ENCODE peak calls at places on chromosomes 4 and X, in seven cellular contexts. Q is cardiac fibroblast; M is astrocyte of the spinal cord; K is GM23338; A is GM12865; R is fibroblast of mammary gland; J is activated CD8-positive, alpha-beta T cell treated with anti-CD3 and anti-CD28 coated beads for 36 hours. V is an unnamed sample.

GRCh38 chrX:140360284-140360683 is 144.6 kb downstream of the SOX3 start:
- DNase-seq in A (no peak), K (no peak), R (no peak), M (no peak), J (no peak), Q (no peak), V (no peak)

GRCh38 chr4:20062054-20062453 is 189.7 kb upstream of the SLIT2 start:
- DNase-seq in A (no peak), K (no peak), Q (peak), J (no peak), R (no peak), M (no peak), V (no peak)

GRCh38 chr4:59200992-59201391 is 1999.1 kb upstream of the ADGRL3 start:
- DNase-seq in Q (no peak), A (no peak), J (no peak), R (no peak), K (no peak), M (no peak), V (no peak)

GRCh38 chrX:48972214-48973164 is 845 bp upstream of the KCND1 start:
- DNase-seq in A (peak), R (peak), K (peak), J (peak), M (peak), Q (peak), V (peak)

GRCh38 chrX:32392655-32393054 is 818.7 kb downstream of the DMD start:
- DNase-seq in J (no peak), K (no peak), R (no peak), Q (no peak), A (no peak), M (no peak), V (no peak)

GRCh38 chr4:135073389-135073788 is 871.8 kb upstream of the PABPC4L start:
- DNase-seq in J (no peak), Q (no peak), M (no peak), A (no peak), K (no peak), R (no peak), V (no peak)

GRCh38 chr4:138262058-138262838 is 20.1 kb upstream of the SLC7A11 start:
- DNase-seq in R (no peak), Q (no peak), K (no peak), A (no peak), M (no peak), J (no peak), V (no peak)

GRCh38 chr4:148539387-148539786 is 97.2 kb upstream of the NR3C2 start:
- DNase-seq in J (no peak), K (peak), A (no peak), R (no peak), M (no peak), Q (no peak), V (no peak)

GRCh38 chr4:165784672-165785071 is 88.4 kb upstream of the TLL1 start:
- DNase-seq in R (peak), J (no peak), Q (peak), K (no peak), M (peak), A (no peak), V (no peak)

GRCh38 chr4:37685726-37686372 is 327 bp downstream of the RELL1 start:
- DNase-seq in M (peak), R (no peak), Q (peak), J (peak), K (peak), A (peak), V (peak)

GRCh38 chr4:81723927-81724587 is 252.3 kb upstream of the RASGEF1B start:
- DNase-seq in K (no peak), A (peak), J (peak), R (peak), Q (peak), M (peak), V (no peak)

GRCh38 chrX:13373807-13374187 is 53.9 kb upstream of the ATXN3L start:
- DNase-seq in K (no peak), Q (peak), R (peak), J (no peak), A (no peak), M (peak), V (no peak)

GRCh38 chrX:71166461-71166860 is 21.8 kb downstream of the NLGN3 start:
- DNase-seq in R (no peak), J (no peak), K (no peak), A (no peak), Q (no peak), M (no peak), V (no peak)

GRCh38 chr4:41209187-41209586 is 5.2 kb downstream of the APBB2 start:
- DNase-seq in K (no peak), M (no peak), A (no peak), Q (peak), R (peak), J (no peak), V (no peak)

GRCh38 chr4:5800496-5800895 is 89.5 kb downstream of the EVC start:
- DNase-seq in J (no peak), R (no peak), M (no peak), K (no peak), Q (no peak), A (no peak), V (no peak)

GRCh38 chr4:106323119-106323518 is 6.8 kb downstream of the AIMP1 start:
- DNase-seq in J (no peak), A (no peak), K (no peak), Q (no peak), R (no peak), M (no peak), V (no peak)

GRCh38 chr4:90621080-90621479 is 493.9 kb downstream of the CCSER1 start:
- DNase-seq in R (no peak), A (no peak), K (no peak), M (no peak), J (no peak), Q (no peak), V (no peak)

GRCh38 chr4:41658106-41658505 is 90.4 kb downstream of the PHOX2B start:
- DNase-seq in M (no peak), Q (no peak), R (no peak), A (no peak), J (no peak), K (peak), V (no peak)

GRCh38 chr4:91064157-91064853 is 937.1 kb downstream of the CCSER1 start:
- DNase-seq in M (peak), K (peak), J (no peak), A (no peak), R (no peak), Q (peak), V (no peak)

GRCh38 chrX:133838761-133839676 is 146.4 kb downstream of the GPC3 start:
- DNase-seq in J (peak), M (peak), A (peak), Q (peak), K (peak), R (peak), V (peak)

GRCh38 chr4:18441676-18442075 is 420.1 kb upstream of the LCORL start:
- DNase-seq in M (no peak), Q (no peak), A (no peak), K (no peak), J (no peak), R (no peak), V (no peak)

GRCh38 chr4:56321246-56321645 is 66.0 kb downstream of the AASDH start:
- DNase-seq in Q (peak), J (no peak), K (no peak), M (no peak), A (no peak), R (peak), V (no peak)

GRCh38 chr4:142021181-142021580 is 384.8 kb downstream of the IL15 start:
- DNase-seq in Q (no peak), M (no peak), R (no peak), K (no peak), A (no peak), J (no peak), V (no peak)

GRCh38 chr4:108743021-108743420 is 19.8 kb downstream of the ETNPPL start:
- DNase-seq in K (peak), Q (no peak), J (no peak), R (no peak), M (no peak), A (no peak), V (no peak)

GRCh38 chrX:103716967-103717366 is 6.3 kb downstream of the TMEM31 start:
- DNase-seq in J (no peak), K (no peak), R (peak), M (peak), A (no peak), Q (peak), V (no peak)

GRCh38 chr4:72983706-72984105 is 85.8 kb downstream of the COX18 start:
- DNase-seq in Q (no peak), R (no peak), M (no peak), J (no peak), K (peak), A (no peak), V (no peak)

GRCh38 chrX:53073115-53073581 is 9.0 kb upstream of the TSPYL2 start:
- DNase-seq in K (peak), A (no peak), Q (no peak), J (no peak), M (no peak), R (no peak), V (no peak)

GRCh38 chr4:134632056-134632455 is 430.5 kb upstream of the PABPC4L start:
- DNase-seq in R (no peak), J (no peak), K (no peak), Q (no peak), A (no peak), M (peak), V (no peak)

DNA sequence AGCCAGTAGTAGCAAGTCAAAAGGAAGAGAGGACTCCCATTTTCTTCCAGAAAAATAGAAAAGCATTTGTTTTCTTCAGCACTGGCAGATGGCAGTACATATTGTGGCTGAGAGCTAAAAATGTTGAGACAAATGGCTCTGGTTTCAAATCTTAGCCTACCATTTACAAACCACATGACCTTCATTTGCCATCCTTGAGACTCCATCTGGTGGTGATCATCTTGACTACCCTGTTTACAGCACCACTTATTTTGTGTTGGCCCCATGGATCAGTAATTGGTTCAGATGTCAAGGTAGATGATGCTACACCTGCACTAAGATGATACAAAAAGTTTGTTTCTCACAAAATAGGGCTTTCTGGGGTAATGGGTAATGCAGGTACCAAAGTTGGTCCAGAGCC is 951.8 kb upstream of the IGFBP7 start:
- DNase-seq in M (no peak), A (peak), R (no peak), J (no peak), Q (no peak), K (peak), V (no peak)
- TF ChIP-seq CTCF in M (no peak), A (peak), R (no peak), J (no peak), Q (no peak), K (peak), V (no peak)

GRCh38 chr4:182310316-182310715 is 67.1 kb downstream of the TENM3 start:
- DNase-seq in K (no peak), M (no peak), J (no peak), R (peak), Q (no peak), A (no peak), V (no peak)

GRCh38 chr4:182309877-182310276 is 66.7 kb downstream of the TENM3 start:
- DNase-seq in J (no peak), Q (no peak), K (no peak), M (no peak), R (no peak), A (no peak), V (no peak)

GRCh38 chr4:182303847-182304246 is 60.6 kb downstream of the TENM3 start:
- DNase-seq in K (no peak), Q (no peak), R (no peak), M (no peak), A (no peak), J (no peak), V (no peak)

GRCh38 chr4:182307746-182308145 is 64.5 kb downstream of the TENM3 start:
- DNase-seq in A (no peak), K (no peak), R (peak), Q (peak), M (peak), J (no peak), V (no peak)

GRCh38 chr4:182306792-182307507 is 63.7 kb downstream of the TENM3 start:
- DNase-seq in A (peak), R (peak), M (peak), J (no peak), K (no peak), Q (peak), V (no peak)
- TF ChIP-seq CTCF in A (no peak), R (peak), M (peak), J (no peak), K (no peak), Q (no peak), V (no peak)

GRCh38 chr4:152784490-152785195 is 4.9 kb downstream of the ARFIP1 start:
- DNase-seq in A (no peak), Q (peak), K (peak), M (peak), J (no peak), R (peak), V (no peak)
- TF ChIP-seq CTCF in A (no peak), Q (peak), K (peak), M (peak), J (no peak), R (peak), V (no peak)

GRCh38 chr4:139617702-139618490 is 47.7 kb upstream of the MGST2 start:
- DNase-seq in Q (no peak), R (no peak), A (peak), K (peak), J (no peak), M (no peak), V (no peak)
- TF ChIP-seq CTCF in Q (peak), R (peak), A (peak), K (peak), J (peak), M (peak), V (no peak)

DNA sequence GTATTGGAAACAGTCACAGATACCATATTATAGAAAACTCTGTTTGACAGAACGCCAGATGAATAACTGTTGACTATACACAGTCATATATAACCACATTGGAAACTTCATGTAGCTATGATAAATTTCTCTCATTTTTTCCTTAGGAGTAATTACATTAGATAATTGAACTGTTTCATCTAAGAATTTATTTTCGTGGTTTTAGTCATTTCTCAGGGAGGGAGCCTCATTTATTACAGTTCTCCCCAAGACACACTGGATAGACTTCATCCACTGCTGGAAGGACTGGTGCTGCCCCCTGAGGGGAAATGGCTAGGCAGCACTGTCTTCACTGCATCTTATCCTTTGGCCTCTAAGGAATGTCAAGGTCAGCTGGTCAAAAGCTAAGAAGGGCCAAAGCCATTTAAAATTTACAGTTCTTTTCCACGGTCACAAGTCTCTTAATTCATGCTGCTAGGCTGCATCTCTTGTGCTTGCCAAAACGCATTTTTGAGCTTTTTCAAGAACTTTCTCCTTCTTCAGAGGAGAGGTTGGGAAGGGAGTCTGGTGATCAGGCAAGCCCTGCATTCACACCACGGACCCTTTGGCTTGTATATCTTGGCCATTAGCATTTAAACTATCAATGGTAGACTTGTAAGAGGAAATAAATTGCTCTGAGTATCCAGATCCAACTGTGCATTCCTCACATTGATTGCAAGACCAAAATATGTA is 145.1 kb downstream of the CBR4 start:
- DNase-seq in A (no peak), M (no peak), J (no peak), K (peak), R (peak), Q (peak), V (no peak)
- TF ChIP-seq CTCF in A (no peak), M (peak), J (no peak), K (peak), R (peak), Q (peak), V (no peak)

DNA sequence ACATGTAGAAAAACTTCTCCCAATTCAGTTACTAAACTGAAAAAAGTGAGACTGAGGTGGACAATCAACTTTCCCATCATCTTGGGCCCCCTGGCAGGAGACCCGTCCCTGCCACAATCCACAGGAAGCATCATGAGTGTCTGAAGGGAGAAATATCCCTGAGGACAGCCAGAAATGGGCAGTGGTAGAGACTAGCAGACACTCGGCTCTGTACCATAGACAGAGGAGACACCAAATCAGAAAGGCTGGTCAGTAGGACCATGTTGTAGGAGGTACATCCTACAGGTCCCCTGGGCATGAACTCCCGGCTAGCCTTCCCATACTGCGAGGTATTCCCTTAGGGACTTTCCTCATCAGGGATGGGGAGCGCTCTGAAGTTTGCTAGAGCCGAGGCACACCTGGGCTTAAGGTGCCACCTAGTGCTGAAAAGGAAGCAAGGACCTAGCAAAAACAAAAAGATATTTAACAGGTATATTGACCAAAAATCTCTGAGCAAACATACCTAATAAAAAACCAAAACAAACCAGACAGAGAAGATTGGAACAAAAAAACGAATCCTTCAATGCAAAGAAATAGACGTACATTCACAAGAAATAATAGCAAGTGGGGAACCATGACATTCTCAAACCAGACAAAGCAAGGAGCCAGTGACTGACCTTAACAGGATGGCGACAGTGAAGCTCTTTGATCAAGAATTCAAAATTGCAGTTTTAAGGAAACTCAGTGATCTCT is 55.6 kb downstream of the HAUS3 start:
- DNase-seq in R (peak), J (no peak), A (peak), M (peak), K (peak), Q (peak), V (no peak)
- TF ChIP-seq CTCF in R (peak), J (no peak), A (peak), M (peak), K (peak), Q (peak), V (no peak)

DNA sequence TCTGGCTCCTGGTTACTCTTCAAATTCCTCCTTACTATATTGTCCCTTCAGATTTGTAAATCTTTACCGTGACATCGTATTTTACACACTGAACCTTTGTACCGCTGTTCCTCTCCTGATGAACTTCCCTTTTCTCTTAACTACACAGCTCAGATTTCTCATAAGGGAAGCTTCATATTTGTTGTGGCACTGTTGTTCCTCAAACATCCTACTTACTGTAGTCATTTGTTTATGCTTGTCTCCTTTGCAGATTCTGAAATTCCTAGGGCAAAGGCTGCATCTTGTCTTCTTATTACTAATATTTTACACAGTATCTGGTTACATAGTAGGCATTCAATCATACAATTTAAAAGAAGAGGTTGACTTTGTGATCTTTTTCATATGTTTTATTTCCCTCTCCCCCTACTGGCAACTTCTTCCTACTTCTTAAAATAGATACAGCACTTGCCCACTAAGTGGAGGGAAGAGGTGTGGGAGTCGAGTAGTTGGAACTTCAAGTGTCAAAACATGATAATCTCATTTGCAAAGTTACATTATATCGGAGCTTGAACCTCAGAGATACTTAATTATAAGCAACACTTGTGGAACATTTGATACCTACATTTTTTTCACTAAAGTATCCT is 50.0 kb downstream of the TET2 start:
- DNase-seq in R (peak), M (peak), K (peak), Q (peak), A (peak), J (no peak), V (no peak)
- TF ChIP-seq CTCF in R (peak), M (peak), K (peak), Q (peak), A (no peak), J (no peak), V (no peak)

DNA sequence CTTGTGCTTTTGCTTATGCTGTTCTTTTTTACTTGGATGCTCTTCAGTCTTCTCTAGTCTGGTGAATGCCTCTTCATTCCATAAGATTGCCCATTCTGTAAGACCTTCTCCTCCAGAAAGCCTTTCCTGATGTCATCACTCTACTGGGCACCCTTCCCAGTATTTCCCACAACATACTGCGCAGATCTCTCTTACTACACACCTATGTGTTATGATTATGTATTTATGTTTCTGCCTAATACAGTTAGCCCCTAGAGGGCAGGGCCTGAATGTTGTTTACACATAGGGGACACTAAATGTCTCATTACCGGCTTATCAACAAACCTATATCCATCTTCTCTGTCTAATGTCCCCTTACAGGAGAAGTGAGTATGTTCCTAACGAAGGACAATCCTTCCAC is 21.1 kb downstream of the AIFM1 start:
- DNase-seq in J (no peak), A (no peak), M (no peak), K (no peak), Q (peak), R (peak), V (no peak)
- TF ChIP-seq CTCF in J (no peak), A (no peak), M (no peak), K (no peak), Q (peak), R (peak), V (no peak)

V was measured in GM13976.